ENCODE peak calls at places on chromosome 18, in four cellular contexts. One of them, this sample, is unnamed.

GRCh38 chr18:3984163-3984757 is 470.8 kb downstream of the DLGAP1 start:
- DNase-seq in tibial artery: no peak
- DNase-seq in ovary: no peak
- DNase-seq in PC-9: no peak
- DNase-seq in this sample: no peak

GRCh38 chr18:136433-136832 is 21.9 kb upstream of the USP14 start:
- DNase-seq in tibial artery: no peak
- DNase-seq in ovary: no peak
- DNase-seq in PC-9: no peak
- DNase-seq in this sample: no peak

GRCh38 chr18:9335255-9336045 is 877 bp downstream of the TWSG1 start:
- DNase-seq in tibial artery: no peak
- DNase-seq in ovary: no peak
- DNase-seq in PC-9: no peak
- DNase-seq in this sample: no peak

GRCh38 chr18:67310826-67311225 is 205.7 kb downstream of the DSEL start:
- DNase-seq in PC-9: no peak
- DNase-seq in ovary: no peak
- DNase-seq in tibial artery: no peak
- DNase-seq in this sample: no peak

GRCh38 chr18:31102020-31102684 is at the start of gene DSC2:
- DNase-seq in ovary: peak; percentile 9
- DNase-seq in tibial artery: no peak
- DNase-seq in PC-9: peak; percentile 55
- DNase-seq in this sample: peak; percentile 18

GRCh38 chr18:23422751-23423418 is 30.2 kb upstream of the RIOK3 start:
- DNase-seq in PC-9: peak; percentile 88
- DNase-seq in tibial artery: no peak
- DNase-seq in ovary: no peak
- DNase-seq in this sample: no peak

GRCh38 chr18:4068552-4069158 is 386.5 kb downstream of the DLGAP1 start:
- DNase-seq in ovary: no peak
- DNase-seq in PC-9: peak; percentile 40
- DNase-seq in tibial artery: no peak
- DNase-seq in this sample: no peak

GRCh38 chr18:70422061-70422965 is 133.5 kb downstream of the SOCS6 start:
- DNase-seq in ovary: no peak
- DNase-seq in tibial artery: peak; percentile 88
- DNase-seq in PC-9: peak; percentile 82
- DNase-seq in this sample: peak; percentile 79

GRCh38 chr18:11658019-11658418 is 31.0 kb upstream of the GNAL start:
- DNase-seq in PC-9: no peak
- DNase-seq in tibial artery: no peak
- DNase-seq in ovary: no peak
- DNase-seq in this sample: no peak

GRCh38 chr18:11750581-11751304 is 61.7 kb downstream of the GNAL start:
- DNase-seq in PC-9: no peak
- DNase-seq in ovary: no peak
- DNase-seq in tibial artery: no peak
- DNase-seq in this sample: no peak

GRCh38 chr18:59002974-59003594 is 136.6 kb upstream of the SEC11C start:
- DNase-seq in tibial artery: no peak
- DNase-seq in ovary: no peak
- DNase-seq in PC-9: no peak
- DNase-seq in this sample: no peak

GRCh38 chr18:47215554-47216138 is 35.8 kb downstream of the SKOR2 start:
- DNase-seq in ovary: no peak
- DNase-seq in tibial artery: no peak
- DNase-seq in PC-9: no peak
- DNase-seq in this sample: peak; percentile 5

GRCh38 chr18:70709720-70710119 is 420.9 kb downstream of the SOCS6 start:
- DNase-seq in PC-9: no peak
- DNase-seq in tibial artery: no peak
- DNase-seq in ovary: no peak
- DNase-seq in this sample: no peak

GRCh38 chr18:51510020-51510419 is 312.5 kb upstream of the MEX3C start:
- DNase-seq in PC-9: no peak
- DNase-seq in tibial artery: no peak
- DNase-seq in ovary: no peak
- DNase-seq in this sample: no peak

GRCh38 chr18:7684966-7685365 is 117.8 kb downstream of the PTPRM start:
- DNase-seq in PC-9: no peak
- DNase-seq in ovary: no peak
- DNase-seq in tibial artery: no peak
- DNase-seq in this sample: no peak

GRCh38 chr18:7609617-7610016 is 42.5 kb downstream of the PTPRM start:
- DNase-seq in ovary: no peak
- DNase-seq in PC-9: no peak
- DNase-seq in tibial artery: no peak
- DNase-seq in this sample: no peak

GRCh38 chr18:32771169-32771751 is 1.6 kb downstream of the KLHL14 start:
- DNase-seq in tibial artery: no peak
- DNase-seq in PC-9: no peak
- DNase-seq in ovary: no peak
- DNase-seq in this sample: no peak

GRCh38 chr18:48676756-48677368 is 138.0 kb downstream of the CTIF start:
- DNase-seq in PC-9: peak; percentile 58
- DNase-seq in tibial artery: peak; percentile 86
- DNase-seq in ovary: peak; percentile 64
- DNase-seq in this sample: peak; percentile 75

GRCh38 chr18:37265382-37265781 is 300.2 kb downstream of the CELF4 start:
- DNase-seq in PC-9: no peak
- DNase-seq in tibial artery: no peak
- DNase-seq in ovary: no peak
- DNase-seq in this sample: no peak

GRCh38 chr18:30730915-30731314 is 311.6 kb downstream of the DSC3 start:
- DNase-seq in PC-9: no peak
- DNase-seq in tibial artery: no peak
- DNase-seq in ovary: no peak
- DNase-seq in this sample: no peak

GRCh38 chr18:28960146-28960545 is 783.2 kb upstream of the CDH2 start:
- DNase-seq in PC-9: no peak
- DNase-seq in ovary: no peak
- DNase-seq in tibial artery: no peak
- DNase-seq in this sample: no peak

GRCh38 chr18:59233017-59233410 is 13.1 kb downstream of the GRP start:
- DNase-seq in ovary: no peak
- DNase-seq in PC-9: no peak
- DNase-seq in tibial artery: no peak
- DNase-seq in this sample: no peak

GRCh38 chr18:22282311-22283235 is 113.2 kb downstream of the GATA6 start:
- DNase-seq in PC-9: peak; percentile 40
- DNase-seq in ovary: no peak
- DNase-seq in tibial artery: no peak
- DNase-seq in this sample: no peak

GRCh38 chr18:10141559-10141958 is 227.7 kb downstream of the VAPA start:
- DNase-seq in tibial artery: no peak
- DNase-seq in PC-9: no peak
- DNase-seq in ovary: no peak
- DNase-seq in this sample: no peak

GRCh38 chr18:44725300-44726096 is 44.8 kb downstream of the SETBP1 start:
- DNase-seq in ovary: peak; percentile 53
- DNase-seq in PC-9: no peak
- DNase-seq in tibial artery: no peak
- DNase-seq in this sample: peak; percentile 64

DNA sequence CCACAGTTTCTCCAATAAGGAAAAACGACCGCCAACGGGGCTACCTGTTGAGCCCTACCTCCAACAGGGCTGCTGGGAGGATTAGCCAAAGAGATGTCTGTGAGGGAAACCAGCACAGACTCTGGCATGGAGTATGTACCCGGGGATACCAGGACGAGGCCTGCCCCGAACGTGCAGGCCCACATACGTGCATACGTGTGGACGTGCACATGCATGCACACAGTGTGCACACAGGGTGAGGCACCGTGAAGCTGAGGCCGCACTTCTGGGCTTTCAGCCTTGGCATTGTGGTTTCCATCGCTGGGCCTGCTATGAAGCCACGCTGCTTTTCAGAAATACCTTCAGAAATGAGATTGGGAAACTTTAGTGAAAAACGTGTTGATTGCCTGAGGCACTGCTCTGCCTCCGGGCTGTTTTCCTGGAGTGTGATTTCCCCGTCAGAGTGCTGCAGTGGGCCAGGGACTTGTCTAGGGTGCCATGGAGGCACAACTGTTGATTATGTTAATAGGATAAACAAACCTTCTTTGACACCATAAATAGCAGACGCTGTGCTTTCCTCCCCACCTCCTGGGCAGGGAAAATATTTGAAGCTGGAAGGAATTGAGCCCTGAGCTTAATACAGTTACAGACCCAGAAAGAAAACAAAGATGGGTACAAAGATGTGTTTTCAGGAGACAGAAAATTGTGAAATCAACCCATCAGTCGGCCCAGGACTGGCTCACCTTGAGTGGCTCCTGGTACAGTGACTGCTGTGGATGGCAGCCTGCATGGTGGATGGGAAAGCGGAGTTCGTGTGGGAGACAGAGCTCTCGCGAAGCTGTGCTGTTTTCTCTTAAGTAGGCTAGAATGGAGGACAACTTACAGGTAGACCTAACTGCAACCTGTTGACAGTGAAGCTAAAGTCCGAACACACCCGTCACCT is 182.3 kb downstream of the FAM210A start:
- DNase-seq in tibial artery: no peak
- DNase-seq in PC-9: no peak
- DNase-seq in ovary: no peak
- DNase-seq in this sample: no peak
- H3K4me1 ChIP-seq in tibial artery: peaks cover 33% of the 10 kb centered on the region
- H3K4me1 ChIP-seq in PC-9: no peaks in the 10 kb centered on the region
- H3K4me1 ChIP-seq in ovary: peaks cover 14% of the 10 kb centered on the region
- H3K4me1 ChIP-seq in this sample: peaks cover 51% of the 10 kb centered on the region

DNA sequence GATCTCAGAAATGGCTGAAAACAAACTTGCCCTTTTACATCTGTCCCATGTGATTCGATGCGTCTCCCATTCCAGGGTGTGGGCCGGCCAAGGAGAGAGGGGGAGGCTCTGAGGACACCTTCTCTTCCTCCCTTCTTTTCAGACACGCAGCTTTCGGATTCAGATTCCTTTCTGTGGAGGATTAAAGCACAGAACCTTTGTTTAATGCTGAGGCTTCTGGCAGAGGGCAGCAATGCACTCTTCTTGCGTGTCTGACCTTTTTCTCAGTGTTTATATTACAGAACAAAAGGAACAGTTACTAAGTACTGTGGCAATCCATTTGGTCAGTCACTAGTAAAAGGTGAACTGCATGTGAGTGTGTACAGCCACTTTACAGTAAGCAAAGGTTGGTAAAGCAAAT is 268.9 kb upstream of the CCDC68 start:
- DNase-seq in PC-9: no peak
- DNase-seq in tibial artery: no peak
- DNase-seq in ovary: no peak
- DNase-seq in this sample: no peak
- TF ChIP-seq CTCF in PC-9: no peak
- TF ChIP-seq CTCF in tibial artery: no peak
- TF ChIP-seq CTCF in ovary: no peak
- TF ChIP-seq CTCF in this sample: no peak

GRCh38 chr18:79947881-79948610 is 3.4 kb downstream of the SLC66A2 start:
- DNase-seq in tibial artery: no peak
- DNase-seq in PC-9: no peak
- DNase-seq in ovary: peak; percentile 2
- DNase-seq in this sample: no peak
- H3K4me1 ChIP-seq in tibial artery: peaks cover 55% of the 10 kb centered on the region
- H3K4me1 ChIP-seq in PC-9: peaks cover 15% of the 10 kb centered on the region
- H3K4me1 ChIP-seq in ovary: peaks cover 22% of the 10 kb centered on the region
- H3K4me1 ChIP-seq in this sample: peaks cover 10% of the 10 kb centered on the region

GRCh38 chr18:63025251-63025710 is 294.3 kb downstream of the BCL2 start:
- DNase-seq in ovary: no peak
- DNase-seq in PC-9: peak; percentile 10
- DNase-seq in tibial artery: no peak
- DNase-seq in this sample: peak; percentile 19
- TF ChIP-seq CTCF in ovary: no peak
- TF ChIP-seq CTCF in PC-9: peak; percentile 52
- TF ChIP-seq CTCF in tibial artery: no peak
- TF ChIP-seq CTCF in this sample: peak; percentile 63

GRCh38 chr18:38313851-38314250 is 748.3 kb upstream of the CELF4 start:
- DNase-seq in ovary: no peak
- DNase-seq in PC-9: no peak
- DNase-seq in tibial artery: no peak
- DNase-seq in this sample: no peak
- H3K4me1 ChIP-seq in ovary: no peaks in the 10 kb centered on the region
- H3K4me1 ChIP-seq in PC-9: no peaks in the 10 kb centered on the region
- H3K4me1 ChIP-seq in tibial artery: no peaks in the 10 kb centered on the region
- H3K4me1 ChIP-seq in this sample: no peaks in the 10 kb centered on the region

DNA sequence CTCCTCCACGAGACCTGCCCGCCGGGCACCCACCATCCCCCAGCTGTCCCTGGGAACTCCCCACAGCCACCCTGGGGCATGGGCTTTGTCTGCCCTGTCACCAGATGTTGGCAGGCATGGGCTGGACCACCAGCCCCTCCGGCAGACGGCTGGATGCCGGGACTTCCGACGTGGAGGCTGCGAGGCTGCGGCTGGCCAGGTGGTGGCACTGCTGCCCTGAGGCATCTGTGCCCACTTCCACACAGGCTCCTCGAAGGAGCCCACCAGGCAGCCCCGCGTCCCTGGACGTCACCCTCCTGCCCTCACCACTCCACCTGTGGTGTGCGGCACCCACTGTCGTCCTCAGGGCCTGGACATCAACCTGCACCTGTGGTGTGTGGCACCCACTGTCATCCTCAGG is 319.9 kb upstream of the SALL3 start:
- DNase-seq in ovary: no peak
- DNase-seq in tibial artery: no peak
- DNase-seq in PC-9: no peak
- DNase-seq in this sample: no peak
- TF ChIP-seq CTCF in ovary: no peak
- TF ChIP-seq CTCF in tibial artery: no peak
- TF ChIP-seq CTCF in PC-9: peak; percentile 34
- TF ChIP-seq CTCF in this sample: peak; percentile 7